ENCODE peak calls at places on chromosome 1, in eight cellular contexts. G, X, L, W, F, V, I and O are unnamed samples.

GRCh38 chr1:1290238-1290731 is 10.0 kb downstream of the SCNN1D start:
- DNase-seq in G (peak; percentile 49), X (peak; percentile 20), L (no peak), W (peak; percentile 87), F (no peak), V (no peak), I (peak; percentile 35), O (no peak)

GRCh38 chr1:226662704-226663326 is 76.3 kb downstream of the ITPKB start:
- DNase-seq in G (peak; percentile 69), X (no peak), L (peak; percentile 88), W (peak; percentile 88), F (peak; percentile 77), V (peak; percentile 95), I (peak; percentile 82), O (peak; percentile 100)

GRCh38 chr1:175192630-175193338 is at the start of gene KIAA0040:
- DNase-seq in G (peak; percentile 43), X (peak; percentile 71), L (peak; percentile 69), W (peak; percentile 49), F (peak; percentile 81), V (no peak), I (peak; percentile 33), O (no peak)

GRCh38 chr1:16971330-16972209 is 8.8 kb downstream of the MFAP2 start:
- DNase-seq in G (no peak), X (peak; percentile 90), L (no peak), W (peak; percentile 64), F (no peak), V (peak; percentile 43), I (no peak), O (no peak)

GRCh38 chr1:23980725-23981063 is 567 bp upstream of the SRSF10 start:
- DNase-seq in G (peak; percentile 27), X (peak; percentile 51), L (no peak), W (peak; percentile 21), F (peak; percentile 55), V (peak; percentile 22), I (peak; percentile 18), O (peak; percentile 64)

GRCh38 chr1:30084909-30085571 is 638.3 kb downstream of the MATN1 start:
- DNase-seq in G (no peak), X (no peak), L (no peak), W (no peak), F (no peak), V (no peak), I (no peak), O (no peak)

GRCh38 chr1:98323906-98324358 is 337.6 kb upstream of the SNX7 start:
- DNase-seq in G (no peak), X (no peak), L (peak; percentile 10), W (peak; percentile 73), F (peak; percentile 62), V (peak; percentile 99), I (peak; percentile 3), O (peak; percentile 96)

GRCh38 chr1:88549536-88549935 is 134.5 kb upstream of the PKN2 start:
- DNase-seq in G (no peak), X (no peak), L (no peak), W (no peak), F (no peak), V (peak; percentile 13), I (no peak), O (peak; percentile 3)

GRCh38 chr1:151189638-151190445 is at the start of gene VPS72:
- DNase-seq in G (peak; percentile 80), X (peak; percentile 99), L (peak; percentile 89), W (peak; percentile 92), F (peak; percentile 86), V (peak; percentile 87), I (peak; percentile 80), O (peak; percentile 88)

GRCh38 chr1:117044217-117044616 is 15.9 kb upstream of the TTF2 start:
- DNase-seq in G (no peak), X (no peak), L (no peak), W (no peak), F (no peak), V (no peak), I (no peak), O (no peak)

GRCh38 chr1:93617670-93618488 is 63.8 kb downstream of the BCAR3 start:
- DNase-seq in G (no peak), X (no peak), L (no peak), W (no peak), F (no peak), V (no peak), I (no peak), O (no peak)

GRCh38 chr1:147169840-147170674 is 2.2 kb downstream of the PRKAB2 start:
- DNase-seq in G (no peak), X (no peak), L (no peak), W (no peak), F (no peak), V (no peak), I (no peak), O (no peak)

GRCh38 chr1:153401461-153401860 is 10.6 kb upstream of the S100A8 start:
- DNase-seq in G (no peak), X (no peak), L (no peak), W (no peak), F (no peak), V (no peak), I (no peak), O (no peak)

GRCh38 chr1:238681451-238681850 is 704.9 kb upstream of the CHRM3 start:
- DNase-seq in G (no peak), X (no peak), L (no peak), W (no peak), F (no peak), V (no peak), I (no peak), O (peak; percentile 5)

GRCh38 chr1:65512967-65513777 is 92.7 kb downstream of the LEPR start:
- DNase-seq in G (no peak), X (no peak), L (no peak), W (peak; percentile 7), F (no peak), V (peak; percentile 32), I (no peak), O (peak; percentile 15)